ENCODE peak calls at places on chromosomes 7 and 10, in seven cellular contexts. J is cardiac fibroblast, P is brain microvascular endothelial cell, F is psoas muscle, D is PC-9, Y is A673, L is OCI-LY7. R is an unnamed sample.
A peak's percentile ranks its signal among the peaks of the same experiment; 100 is the strongest.

GRCh38 chr7:130420943-130421578 is 19.8 kb downstream of the CEP41 start:
- DNase-seq in L (no peak), J (peak; percentile 38), D (peak; percentile 44), Y (no peak), F (no peak), P (no peak), R (no peak)

GRCh38 chr10:69048103-69048502 is 39.8 kb upstream of the SRGN start:
- DNase-seq in F (no peak), P (peak; percentile 39), L (no peak), Y (no peak), D (no peak), J (peak; percentile 35), R (peak; percentile 73)

GRCh38 chr7:139730746-139731612 is 46.8 kb downstream of the HIPK2 start:
- DNase-seq in P (peak; percentile 67), J (peak; percentile 90), F (no peak), D (no peak), L (peak; percentile 78), Y (no peak), R (no peak)

GRCh38 chr7:1245596-1245995 is 12.9 kb downstream of the UNCX start:
- DNase-seq in P (no peak), D (no peak), F (peak; percentile 23), J (no peak), L (no peak), Y (no peak), R (no peak)

GRCh38 chr7:113289140-113289740 is 170.9 kb upstream of the SMIM30 start:
- DNase-seq in Y (peak; percentile 23), F (no peak), J (peak; percentile 71), L (peak; percentile 42), D (no peak), P (peak; percentile 53), R (peak; percentile 16)

GRCh38 chr10:59745163-59745650 is 8.0 kb downstream of the MRLN start:
- DNase-seq in J (no peak), D (no peak), L (no peak), F (no peak), Y (no peak), P (no peak), R (no peak)

GRCh38 chr7:120052884-120053382 is 220.0 kb upstream of the KCND2 start:
- DNase-seq in L (no peak), P (peak; percentile 84), F (peak; percentile 76), Y (no peak), J (peak; percentile 97), D (peak; percentile 97), R (peak; percentile 90)

GRCh38 chr10:116469437-116469836 is 41.8 kb downstream of the PNLIPRP3 start:
- DNase-seq in F (no peak), Y (no peak), L (no peak), D (no peak), J (no peak), P (no peak), R (no peak)

GRCh38 chr10:85613391-85613790 is 753.2 kb downstream of the GRID1 start:
- DNase-seq in J (no peak), P (no peak), F (no peak), Y (no peak), D (no peak), L (no peak), R (no peak)

GRCh38 chr7:1883834-1884582 is 213.9 kb downstream of the ELFN1 start:
- DNase-seq in L (no peak), F (peak; percentile 71), Y (no peak), J (no peak), D (no peak), P (no peak), R (no peak)

DNA sequence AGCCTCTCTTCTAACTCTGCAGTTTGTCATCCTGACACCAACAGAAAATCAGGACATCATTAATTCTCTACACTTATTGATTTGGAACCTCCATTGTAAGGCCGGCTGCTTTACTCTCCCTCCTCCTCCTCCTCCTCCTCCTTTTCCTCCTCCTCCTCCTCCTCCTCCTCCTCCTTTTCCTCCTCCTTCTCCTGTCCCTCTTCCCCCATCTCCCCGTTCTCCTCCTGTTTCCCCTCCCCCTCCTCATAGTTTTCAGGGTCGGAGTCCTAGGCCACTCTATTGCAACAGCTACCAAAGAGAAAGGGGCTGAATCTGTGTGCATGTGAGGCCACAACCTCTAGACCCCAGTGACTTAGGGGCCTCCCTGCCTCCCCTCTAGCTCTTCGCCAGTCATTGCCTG is 136.1 kb downstream of the HECW1 start:
- DNase-seq in Y (no peak), F (no peak), D (no peak), L (no peak), J (no peak), P (no peak), R (no peak)
- H3K4me3 ChIP-seq in Y (no peak overlapping the region), F (no peak overlapping the region), D (no peak overlapping the region), L (no peak overlapping the region), J (no peak overlapping the region), P (peak overlapping the region; percentile 43), R (no peak overlapping the region)

GRCh38 chr10:100723180-100723579 is 22.2 kb upstream of the PAX2 start:
- DNase-seq in L (no peak), D (no peak), J (no peak), P (no peak), F (no peak), Y (no peak), R (no peak)

GRCh38 chr10:100724531-100725027 is 20.8 kb upstream of the PAX2 start:
- DNase-seq in L (no peak), P (no peak), Y (no peak), D (no peak), J (no peak), F (no peak), R (no peak)

GRCh38 chr10:100725041-100725440 is 20.3 kb upstream of the PAX2 start:
- DNase-seq in Y (no peak), P (peak; percentile 14), J (peak; percentile 11), D (no peak), F (no peak), L (no peak), R (no peak)

GRCh38 chr10:100725869-100726426 is 19.4 kb upstream of the PAX2 start:
- DNase-seq in P (no peak), D (no peak), F (no peak), L (no peak), Y (no peak), J (no peak), R (no peak)

GRCh38 chr10:100723769-100724530 is 21.4 kb upstream of the PAX2 start:
- DNase-seq in F (no peak), Y (no peak), J (no peak), L (no peak), P (no peak), D (no peak), R (no peak)
- H3K4me3 ChIP-seq in F (peak overlapping the region; percentile 22), Y (peak overlapping the region; percentile 17), J (no peak overlapping the region), L (no peak overlapping the region), P (no peak overlapping the region), D (no peak overlapping the region), R (no peak overlapping the region)

GRCh38 chr7:158782638-158783490 is 46.4 kb downstream of the ESYT2 start:
- DNase-seq in D (peak; percentile 64), F (peak; percentile 83), L (no peak), J (peak; percentile 73), P (peak; percentile 69), Y (peak; percentile 44), R (no peak)
- H3K4me3 ChIP-seq in D (no peak overlapping the region), F (peak overlapping the region; percentile 24), L (no peak overlapping the region), J (no peak overlapping the region), P (no peak overlapping the region), Y (no peak overlapping the region), R (no peak overlapping the region)

DNA sequence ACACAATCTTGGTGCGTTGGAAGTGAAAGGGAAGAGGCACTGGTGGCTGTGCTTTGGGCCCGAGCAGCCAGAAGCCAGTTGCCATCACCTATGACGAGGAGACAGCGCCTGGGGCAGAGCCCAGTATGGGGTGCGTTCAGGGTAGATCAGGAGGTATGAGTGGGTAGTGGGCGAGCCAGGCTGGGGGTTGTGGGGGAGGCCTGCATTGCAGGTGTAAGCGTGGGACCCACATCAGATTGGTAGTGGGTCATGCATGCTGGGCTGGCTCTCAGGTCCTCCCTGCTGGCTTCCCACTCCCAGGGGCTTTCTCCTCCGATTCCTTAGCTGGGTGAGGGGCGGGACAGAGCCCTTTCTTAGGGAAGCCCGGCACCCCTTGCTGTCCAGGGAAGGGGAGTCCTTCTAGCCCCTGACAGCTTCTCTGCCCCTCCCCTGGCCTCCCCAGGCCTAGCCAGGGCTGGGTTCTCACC is 445 bp upstream of the PVRIG start:
- DNase-seq in D (no peak), L (peak; percentile 52), F (no peak), P (no peak), Y (no peak), J (no peak), R (no peak)
- H3K4me3 ChIP-seq in D (no peak overlapping the region), L (peak overlapping the region; percentile 92), F (no peak overlapping the region), P (no peak overlapping the region), Y (no peak overlapping the region), J (no peak overlapping the region), R (no peak overlapping the region)

DNA sequence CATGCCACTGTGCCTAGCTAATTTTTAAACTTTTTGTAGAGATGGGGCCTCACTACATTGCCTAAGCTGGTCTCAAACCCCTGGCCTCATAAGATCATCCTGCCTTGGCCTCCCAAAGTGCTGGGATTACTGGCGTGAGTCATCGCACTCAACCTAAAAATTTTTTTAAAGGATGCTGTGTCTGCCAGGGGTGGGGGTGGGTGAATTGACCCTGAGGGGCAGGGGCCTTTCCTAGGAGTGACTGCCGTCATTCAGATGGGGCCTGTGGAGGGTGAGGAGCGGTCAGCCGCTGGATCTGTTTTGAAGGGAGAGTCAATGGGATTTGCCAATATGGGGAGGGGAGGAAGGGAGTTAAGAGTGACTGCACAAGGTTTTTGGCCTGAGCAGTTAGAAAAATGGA is 89.4 kb downstream of the C10orf105 start:
- DNase-seq in Y (no peak), P (no peak), J (no peak), D (no peak), F (no peak), L (no peak), R (no peak)
- H3K4me3 ChIP-seq in Y (no peak overlapping the region), P (no peak overlapping the region), J (no peak overlapping the region), D (no peak overlapping the region), F (no peak overlapping the region), L (no peak overlapping the region), R (no peak overlapping the region)

DNA sequence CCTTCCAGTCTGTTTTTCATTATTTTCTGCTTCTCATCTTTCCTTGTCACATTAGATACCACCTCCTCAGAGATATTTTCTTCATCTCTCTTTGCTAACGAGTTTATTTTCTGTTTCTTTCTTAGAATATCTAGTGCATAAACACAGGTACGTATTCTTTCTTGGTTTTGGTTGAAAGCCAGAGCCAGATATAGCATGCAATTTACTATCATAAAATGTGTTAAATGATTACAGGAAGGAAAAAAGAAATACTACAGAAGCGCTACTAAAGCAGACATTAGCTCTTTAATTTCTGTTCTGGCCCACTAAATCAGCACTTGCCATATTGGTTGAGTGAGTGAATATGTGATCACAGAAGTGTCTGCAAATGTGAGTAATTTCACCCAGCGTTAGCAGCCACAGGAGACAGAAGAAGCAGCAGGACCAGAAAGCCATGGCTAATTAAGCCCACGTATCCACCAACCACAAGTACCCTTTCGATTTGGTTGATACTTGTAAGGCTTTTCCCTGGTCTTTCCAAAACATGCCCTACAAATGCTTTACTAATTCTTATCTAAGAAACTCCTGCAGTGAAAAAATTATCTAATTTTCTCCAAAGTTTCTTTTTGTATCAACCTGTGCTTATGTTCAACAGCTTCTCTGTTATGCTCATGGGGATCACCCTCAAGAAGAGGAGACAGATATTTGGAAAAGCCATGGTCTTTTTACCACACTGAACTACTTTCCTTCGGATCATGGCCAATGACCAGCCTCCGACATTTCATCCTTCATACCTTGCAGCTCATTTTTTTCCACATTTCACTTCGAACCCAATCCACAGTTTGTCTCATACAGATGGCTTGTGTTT is 23.1 kb upstream of the MACC1 start:
- DNase-seq in P (no peak), L (no peak), J (no peak), D (no peak), Y (no peak), F (no peak), R (no peak)
- H3K4me3 ChIP-seq in P (no peak overlapping the region), L (no peak overlapping the region), J (no peak overlapping the region), D (no peak overlapping the region), Y (no peak overlapping the region), F (no peak overlapping the region), R (no peak overlapping the region)